ENCODE peak calls at places on chromosomes 6 and 20, in four cellular contexts. One of them, this sample, is unnamed. For H3K4me1, the result is how much of the 10 kb centered on the place peaks cover.

GRCh38 chr6:105276374-105276773 is 96.6 kb upstream of the POPDC3 start:
- DNase-seq in Peyer's patch: no peak
- DNase-seq in heart left ventricle: no peak
- DNase-seq in A673: no peak
- DNase-seq in this sample: no peak

GRCh38 chr6:121691126-121691540 is 255.7 kb downstream of the GJA1 start:
- DNase-seq in Peyer's patch: no peak
- DNase-seq in heart left ventricle: no peak
- DNase-seq in A673: no peak
- DNase-seq in this sample: no peak

GRCh38 chr20:8489094-8489883 is 357.2 kb downstream of the PLCB1 start:
- DNase-seq in Peyer's patch: no peak
- DNase-seq in heart left ventricle: peak
- DNase-seq in A673: no peak
- DNase-seq in this sample: no peak

GRCh38 chr20:45983279-45983743 is 11.3 kb upstream of the ZNF335 start:
- DNase-seq in Peyer's patch: no peak
- DNase-seq in heart left ventricle: no peak
- DNase-seq in A673: no peak
- DNase-seq in this sample: no peak

GRCh38 chr6:76448109-76448508 is 375.6 kb upstream of the IMPG1 start:
- DNase-seq in Peyer's patch: no peak
- DNase-seq in heart left ventricle: no peak
- DNase-seq in A673: no peak
- DNase-seq in this sample: no peak

GRCh38 chr6:54747955-54748354 is 98.6 kb upstream of the FAM83B start:
- DNase-seq in Peyer's patch: no peak
- DNase-seq in heart left ventricle: no peak
- DNase-seq in A673: no peak
- DNase-seq in this sample: no peak

GRCh38 chr20:17460119-17460518 is 71.1 kb downstream of the BFSP1 start:
- DNase-seq in Peyer's patch: no peak
- DNase-seq in heart left ventricle: no peak
- DNase-seq in A673: no peak
- DNase-seq in this sample: no peak

GRCh38 chr20:58251979-58252591 is 23.6 kb upstream of the ANKRD60 start:
- DNase-seq in Peyer's patch: no peak
- DNase-seq in heart left ventricle: no peak
- DNase-seq in A673: peak
- DNase-seq in this sample: no peak

GRCh38 chr6:29696147-29697129 is 15.5 kb upstream of the ZFP57 start:
- DNase-seq in Peyer's patch: no peak
- DNase-seq in heart left ventricle: no peak
- DNase-seq in A673: peak
- DNase-seq in this sample: peak

GRCh38 chr6:65760285-65760684 is 53.3 kb upstream of the EYS start:
- DNase-seq in Peyer's patch: no peak
- DNase-seq in heart left ventricle: no peak
- DNase-seq in A673: peak
- DNase-seq in this sample: no peak

GRCh38 chr6:74128536-74128935 is 432.5 kb downstream of the CD109 start:
- DNase-seq in Peyer's patch: no peak
- DNase-seq in heart left ventricle: no peak
- DNase-seq in A673: no peak
- DNase-seq in this sample: no peak

GRCh38 chr6:43613721-43614395 is 15.2 kb downstream of the GTPBP2 start:
- DNase-seq in Peyer's patch: no peak
- DNase-seq in heart left ventricle: no peak
- DNase-seq in A673: no peak
- DNase-seq in this sample: no peak

GRCh38 chr6:106223300-106223930 is 102.1 kb downstream of the ATG5 start:
- DNase-seq in Peyer's patch: no peak
- DNase-seq in heart left ventricle: peak
- DNase-seq in A673: peak
- DNase-seq in this sample: peak

GRCh38 chr6:137926207-137926731 is 59.2 kb downstream of the TNFAIP3 start:
- DNase-seq in Peyer's patch: no peak
- DNase-seq in heart left ventricle: no peak
- DNase-seq in A673: no peak
- DNase-seq in this sample: no peak

GRCh38 chr6:150898390-150899170 is 33.1 kb downstream of the MTHFD1L start:
- DNase-seq in Peyer's patch: no peak
- DNase-seq in heart left ventricle: no peak
- DNase-seq in A673: no peak
- DNase-seq in this sample: no peak

GRCh38 chr20:14334306-14334930 is 3.0 kb downstream of the FLRT3 start:
- DNase-seq in Peyer's patch: no peak
- DNase-seq in heart left ventricle: no peak
- DNase-seq in A673: peak
- DNase-seq in this sample: no peak

GRCh38 chr20:23037017-23037481 is 1.9 kb downstream of the SSTR4 start:
- DNase-seq in Peyer's patch: no peak
- DNase-seq in heart left ventricle: no peak
- DNase-seq in A673: no peak
- DNase-seq in this sample: no peak

GRCh38 chr20:54107181-54107580 is 36.8 kb upstream of the BCAS1 start:
- DNase-seq in Peyer's patch: no peak
- DNase-seq in heart left ventricle: no peak
- DNase-seq in A673: no peak
- DNase-seq in this sample: no peak

GRCh38 chr20:21520702-21521595 is 7.1 kb upstream of the NKX2-2 start:
- DNase-seq in Peyer's patch: no peak
- DNase-seq in heart left ventricle: no peak
- DNase-seq in A673: peak
- DNase-seq in this sample: no peak

GRCh38 chr20:58043122-58043865 is 185.2 kb downstream of the ANKRD60 start:
- DNase-seq in Peyer's patch: no peak
- DNase-seq in heart left ventricle: no peak
- DNase-seq in A673: no peak
- DNase-seq in this sample: no peak

GRCh38 chr6:28709478-28710349 is 184.0 kb downstream of the GPX5 start:
- DNase-seq in Peyer's patch: no peak
- DNase-seq in heart left ventricle: no peak
- DNase-seq in A673: peak
- DNase-seq in this sample: no peak

GRCh38 chr6:107046316-107046715 is 18.3 kb downstream of the MTRES1 start:
- DNase-seq in Peyer's patch: no peak
- DNase-seq in heart left ventricle: no peak
- DNase-seq in A673: no peak
- DNase-seq in this sample: no peak

GRCh38 chr20:30816182-30816645 is 441.2 kb upstream of the DEFB115 start:
- DNase-seq in Peyer's patch: peak
- DNase-seq in heart left ventricle: peak
- DNase-seq in A673: no peak
- DNase-seq in this sample: no peak

GRCh38 chr6:157981395-157982296 is at the start of gene SYNJ2:
- DNase-seq in Peyer's patch: peak
- DNase-seq in heart left ventricle: peak
- DNase-seq in A673: peak
- DNase-seq in this sample: peak

GRCh38 chr6:145809785-145810184 is 4.8 kb downstream of the FBXO30 start:
- DNase-seq in Peyer's patch: no peak
- DNase-seq in heart left ventricle: no peak
- DNase-seq in A673: no peak
- DNase-seq in this sample: no peak

GRCh38 chr6:17475845-17476244 is 82.5 kb downstream of the CAP2 start:
- DNase-seq in Peyer's patch: no peak
- DNase-seq in heart left ventricle: no peak
- DNase-seq in A673: peak
- DNase-seq in this sample: no peak

GRCh38 chr6:17476506-17476905 is 83.1 kb downstream of the CAP2 start:
- DNase-seq in Peyer's patch: no peak
- DNase-seq in heart left ventricle: no peak
- DNase-seq in A673: peak
- DNase-seq in this sample: no peak

GRCh38 chr6:17472653-17473183 is 79.3 kb downstream of the CAP2 start:
- DNase-seq in Peyer's patch: no peak
- DNase-seq in heart left ventricle: no peak
- DNase-seq in A673: no peak
- DNase-seq in this sample: no peak

GRCh38 chr6:17473554-17473953 is 80.2 kb downstream of the CAP2 start:
- DNase-seq in Peyer's patch: no peak
- DNase-seq in heart left ventricle: peak
- DNase-seq in A673: no peak
- DNase-seq in this sample: no peak

GRCh38 chr6:17474289-17474688 is 80.9 kb downstream of the CAP2 start:
- DNase-seq in Peyer's patch: no peak
- DNase-seq in heart left ventricle: no peak
- DNase-seq in A673: no peak
- DNase-seq in this sample: no peak
- H3K4me1 ChIP-seq in Peyer's patch: under half
- H3K4me1 ChIP-seq in heart left ventricle: under half
- H3K4me1 ChIP-seq in A673: under half
- H3K4me1 ChIP-seq in this sample: under half

GRCh38 chr6:42028234-42029061 is 21.9 kb upstream of the TAF8 start:
- DNase-seq in Peyer's patch: no peak
- DNase-seq in heart left ventricle: no peak
- DNase-seq in A673: no peak
- DNase-seq in this sample: no peak

GRCh38 chr6:42029881-42030280 is 20.4 kb upstream of the TAF8 start:
- DNase-seq in Peyer's patch: no peak
- DNase-seq in heart left ventricle: no peak
- DNase-seq in A673: no peak
- DNase-seq in this sample: no peak

GRCh38 chr6:42030585-42031506 is 19.5 kb upstream of the TAF8 start:
- DNase-seq in Peyer's patch: no peak
- DNase-seq in heart left ventricle: peak
- DNase-seq in A673: no peak
- DNase-seq in this sample: peak

GRCh38 chr6:42026540-42026939 is 23.8 kb upstream of the TAF8 start:
- DNase-seq in Peyer's patch: no peak
- DNase-seq in heart left ventricle: no peak
- DNase-seq in A673: no peak
- DNase-seq in this sample: peak

GRCh38 chr6:42029062-42029685 is 21.1 kb upstream of the TAF8 start:
- DNase-seq in Peyer's patch: no peak
- DNase-seq in heart left ventricle: no peak
- DNase-seq in A673: no peak
- DNase-seq in this sample: no peak
- H3K4me1 ChIP-seq in Peyer's patch: under half
- H3K4me1 ChIP-seq in heart left ventricle: half or more
- H3K4me1 ChIP-seq in A673: under half
- H3K4me1 ChIP-seq in this sample: half or more

DNA sequence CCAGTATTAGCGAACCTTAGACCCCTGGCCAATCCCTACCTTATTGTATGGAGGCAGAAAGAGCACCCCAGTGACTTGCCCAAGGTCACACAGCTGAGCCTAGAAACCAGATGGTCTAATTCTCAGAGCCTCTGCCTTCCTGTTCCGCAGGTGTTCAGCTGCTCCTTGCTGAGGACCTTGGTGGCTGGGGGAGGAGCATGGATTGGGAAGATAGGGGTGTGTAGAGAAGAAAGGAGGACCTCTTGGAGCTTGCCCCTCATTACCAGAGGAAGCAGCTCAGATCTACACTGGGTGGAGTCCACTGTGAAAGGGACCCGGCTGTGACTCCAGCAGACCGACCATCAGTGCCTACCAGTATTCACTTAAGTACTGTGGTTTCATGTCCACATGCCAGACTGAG is 15.2 kb downstream of the FOXP4 start:
- DNase-seq in Peyer's patch: peak
- DNase-seq in heart left ventricle: no peak
- DNase-seq in A673: no peak
- DNase-seq in this sample: peak
- H3K4me1 ChIP-seq in Peyer's patch: under half
- H3K4me1 ChIP-seq in heart left ventricle: under half
- H3K4me1 ChIP-seq in A673: under half
- H3K4me1 ChIP-seq in this sample: under half

GRCh38 chr20:63465380-63466249 is 6.8 kb downstream of the KCNQ2 start:
- DNase-seq in Peyer's patch: no peak
- DNase-seq in heart left ventricle: no peak
- DNase-seq in A673: no peak
- DNase-seq in this sample: no peak

GRCh38 chr20:63464289-63464635 is 8.2 kb downstream of the KCNQ2 start:
- DNase-seq in Peyer's patch: no peak
- DNase-seq in heart left ventricle: no peak
- DNase-seq in A673: no peak
- DNase-seq in this sample: no peak

GRCh38 chr20:63467294-63468083 is 5.0 kb downstream of the KCNQ2 start:
- DNase-seq in Peyer's patch: no peak
- DNase-seq in heart left ventricle: no peak
- DNase-seq in A673: no peak
- DNase-seq in this sample: no peak

GRCh38 chr20:63466861-63467260 is 5.6 kb downstream of the KCNQ2 start:
- DNase-seq in Peyer's patch: no peak
- DNase-seq in heart left ventricle: no peak
- DNase-seq in A673: no peak
- DNase-seq in this sample: no peak

DNA sequence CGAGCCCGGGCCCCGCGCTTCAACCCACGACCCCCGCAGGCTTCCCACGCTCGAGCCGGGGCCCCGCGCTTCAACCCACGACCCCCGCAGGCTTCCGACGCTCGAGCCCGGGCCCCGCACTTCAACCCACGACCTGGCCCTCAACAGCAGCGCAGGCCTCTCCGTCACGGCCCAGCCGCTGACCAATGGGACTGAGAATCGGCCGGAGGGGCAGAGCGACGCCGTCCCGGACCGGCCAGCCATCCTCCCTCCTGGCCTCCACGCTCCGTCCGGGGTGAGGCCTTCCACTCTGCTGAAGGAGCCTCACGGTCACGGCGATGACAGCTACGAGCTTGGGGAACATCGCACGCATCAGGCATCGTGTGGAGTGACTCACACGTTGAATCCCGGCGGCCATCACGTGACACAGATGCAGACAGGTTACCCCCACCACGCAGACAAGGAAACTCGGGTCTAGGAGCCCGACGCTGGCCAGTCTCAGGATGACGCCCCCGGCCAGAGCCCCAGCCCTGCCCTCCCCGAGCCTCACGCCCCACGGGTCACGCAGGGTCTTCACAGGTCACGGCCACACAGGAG is 6.1 kb downstream of the KCNQ2 start:
- DNase-seq in Peyer's patch: no peak
- DNase-seq in heart left ventricle: no peak
- DNase-seq in A673: no peak
- DNase-seq in this sample: no peak
- H3K4me1 ChIP-seq in Peyer's patch: under half
- H3K4me1 ChIP-seq in heart left ventricle: under half
- H3K4me1 ChIP-seq in A673: under half
- H3K4me1 ChIP-seq in this sample: under half

DNA sequence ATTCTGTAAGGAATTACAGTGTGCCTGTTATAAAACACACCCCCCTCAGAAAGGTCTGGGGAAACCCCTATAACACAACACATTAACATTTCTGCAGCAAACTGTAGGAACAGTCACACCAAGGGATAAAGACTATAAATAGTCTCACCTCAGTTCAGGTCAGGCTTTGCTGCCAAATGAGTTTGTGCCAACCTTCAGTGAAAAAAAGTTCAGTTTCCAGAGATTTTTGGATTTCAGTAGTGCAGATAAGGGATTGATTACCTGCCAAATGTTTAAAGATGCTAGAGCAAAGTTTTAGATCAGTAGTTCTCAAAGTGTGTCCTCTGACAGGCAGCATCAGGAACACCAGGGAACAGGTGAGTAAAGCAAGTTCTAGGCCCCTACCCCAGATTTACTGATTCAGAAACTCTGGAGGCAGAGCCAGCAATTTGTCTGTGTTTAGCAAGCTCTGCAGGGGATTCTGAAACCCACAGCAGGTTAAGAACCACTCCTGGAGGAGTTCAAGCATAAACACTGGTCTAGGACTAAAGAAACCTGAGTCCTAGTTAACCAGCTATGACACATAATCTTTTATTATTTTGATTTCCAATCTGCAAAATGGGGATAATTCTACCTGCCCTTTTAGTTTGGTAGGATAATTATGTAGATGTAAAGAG is 111.0 kb downstream of the RCAN2 start:
- DNase-seq in Peyer's patch: no peak
- DNase-seq in heart left ventricle: no peak
- DNase-seq in A673: no peak
- DNase-seq in this sample: peak
- H3K4me1 ChIP-seq in Peyer's patch: under half
- H3K4me1 ChIP-seq in heart left ventricle: half or more
- H3K4me1 ChIP-seq in A673: under half
- H3K4me1 ChIP-seq in this sample: half or more